ENCODE peak calls at places on chromosomes 13 and 19, in five cellular contexts. J is esophagus squamous epithelium, M is colonic mucosa, G is uterus, N is mesendoderm. D is an unnamed sample. For H3K4me1, the result is how much of the 10 kb centered on the place peaks cover.

GRCh38 chr19:18304496-18305312 is 18.2 kb downstream of the LSM4 start:
- DNase-seq in J (no peak), M (peak), G (peak), N (peak), D (peak)

GRCh38 chr19:40503300-40503699 is 36.5 kb downstream of the SPTBN4 start:
- DNase-seq in J (no peak), M (no peak), G (no peak), N (peak), D (no peak)

GRCh38 chr13:35953537-35954206 is 177.5 kb downstream of the DCLK1 start:
- DNase-seq in J (no peak), M (peak), G (peak), N (peak), D (peak)

GRCh38 chr13:105814902-105815250 is 720.6 kb downstream of the EFNB2 start:
- DNase-seq in J (no peak), M (no peak), G (no peak), N (peak), D (no peak)

GRCh38 chr13:41019027-41019487 is at the start of gene ELF1:
- DNase-seq in J (peak), M (peak), G (no peak), N (peak), D (peak)

GRCh38 chr13:86368924-86369323 is 569.7 kb upstream of the SLITRK6 start:
- DNase-seq in J (no peak), M (no peak), G (no peak), N (no peak), D (no peak)

GRCh38 chr13:96090240-96091101 is 564 bp downstream of the HS6ST3 start:
- DNase-seq in J (no peak), M (no peak), G (no peak), N (peak), D (no peak)

GRCh38 chr13:30504081-30504480 is 38.3 kb upstream of the HMGB1 start:
- DNase-seq in J (no peak), M (no peak), G (no peak), N (no peak), D (no peak)

GRCh38 chr19:45632468-45633196 is 6.6 kb downstream of the EML2 start:
- DNase-seq in J (no peak), M (peak), G (peak), N (peak), D (peak)

GRCh38 chr19:18745012-18745735 is 45.9 kb downstream of the COMP start:
- DNase-seq in J (no peak), M (no peak), G (peak), N (no peak), D (no peak)

GRCh38 chr19:47663911-47664771 is 49.1 kb upstream of the EHD2 start:
- DNase-seq in J (peak), M (peak), G (peak), N (peak), D (peak)

GRCh38 chr13:34698953-34699352 is 243.1 kb upstream of the NBEA start:
- DNase-seq in J (no peak), M (no peak), G (no peak), N (no peak), D (no peak)

GRCh38 chr13:32408296-32408998 is 19.5 kb downstream of the N4BP2L1 start:
- DNase-seq in J (no peak), M (no peak), G (no peak), N (no peak), D (no peak)

GRCh38 chr13:36819811-36820140 is 754 bp downstream of the RFXAP start:
- DNase-seq in J (no peak), M (no peak), G (no peak), N (peak), D (no peak)

DNA sequence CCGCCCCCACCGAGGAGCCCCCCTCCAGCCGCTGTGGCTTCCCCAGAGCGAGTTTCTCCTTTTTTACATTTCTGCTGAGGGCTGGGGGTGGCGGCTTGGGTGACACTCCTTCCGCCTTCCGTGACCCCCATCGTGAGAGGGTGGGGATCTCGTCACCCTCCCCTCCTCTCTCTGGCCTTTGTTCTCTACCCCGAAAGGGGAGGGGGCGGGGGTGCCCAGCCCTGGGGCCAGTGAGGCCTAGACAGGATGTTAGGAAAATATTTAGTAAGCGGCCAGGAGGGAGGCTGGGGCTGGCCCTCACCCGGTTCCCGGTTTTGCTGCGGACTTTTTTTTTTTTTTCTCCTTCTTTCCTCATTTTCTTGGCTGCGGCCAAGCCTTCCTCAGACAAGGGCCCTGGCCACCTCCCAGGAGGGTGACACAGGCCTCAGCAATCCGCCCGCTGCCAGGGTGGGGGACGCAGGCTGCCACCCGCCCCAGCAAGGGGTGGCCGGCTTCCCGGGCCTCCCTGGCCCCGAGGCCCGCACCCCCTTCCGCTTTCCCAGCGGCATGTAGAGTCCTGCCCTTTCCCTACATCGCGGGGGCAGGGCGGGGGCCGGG is 3.9 kb downstream of the MIDN start:
- DNase-seq in J (peak), M (peak), G (no peak), N (peak), D (peak)
- H3K4me3 ChIP-seq in J (peak), M (peak), G (peak), N (no peak), D (peak)

DNA sequence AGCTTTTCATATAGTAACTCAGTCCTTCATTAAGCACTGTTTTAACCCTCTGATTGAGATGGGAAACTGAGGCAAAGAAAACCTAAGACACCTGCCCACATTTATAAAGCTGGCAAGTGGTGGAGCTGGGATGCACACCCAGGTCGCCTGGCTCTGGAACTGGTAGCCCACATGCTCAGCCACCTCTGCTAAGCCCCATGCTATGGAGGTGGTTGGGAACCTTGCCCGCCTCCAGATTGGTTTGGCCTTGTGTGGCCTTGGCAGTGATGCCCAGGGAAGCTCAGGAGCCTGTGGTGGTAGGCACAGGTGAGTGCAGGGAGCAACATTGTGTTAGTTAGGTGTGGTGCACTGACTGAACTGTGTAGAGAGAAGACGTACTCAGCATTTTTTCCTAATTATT is 370.2 kb downstream of the MTUS2 start:
- DNase-seq in J (no peak), M (no peak), G (no peak), N (no peak), D (no peak)
- H3K27ac ChIP-seq in J (no peak), M (no peak), G (no peak), N (no peak), D (no peak)

DNA sequence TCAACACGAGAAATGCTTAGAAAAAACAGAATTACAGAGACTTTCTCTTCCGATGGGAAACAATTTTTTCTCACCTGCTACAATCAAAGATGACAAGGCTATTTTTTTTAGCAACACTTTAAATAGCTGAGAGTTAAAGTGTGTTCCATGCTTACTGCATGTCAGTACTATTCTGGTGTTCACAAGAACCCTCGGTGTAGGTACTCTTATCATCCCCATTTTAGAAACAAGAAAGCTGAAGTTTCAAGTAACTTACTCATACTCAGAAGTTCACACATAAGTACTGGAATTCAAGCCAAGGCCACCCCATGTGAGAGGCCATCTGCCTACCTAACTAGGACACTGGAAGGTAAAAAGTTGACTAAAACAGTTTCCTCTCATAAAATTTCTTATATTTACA is 9.0 kb upstream of the TNFRSF19 start:
- DNase-seq in J (no peak), M (no peak), G (no peak), N (no peak), D (no peak)
- H3K4me1 ChIP-seq in J (under half), M (under half), G (under half), N (under half), D (under half)

DNA sequence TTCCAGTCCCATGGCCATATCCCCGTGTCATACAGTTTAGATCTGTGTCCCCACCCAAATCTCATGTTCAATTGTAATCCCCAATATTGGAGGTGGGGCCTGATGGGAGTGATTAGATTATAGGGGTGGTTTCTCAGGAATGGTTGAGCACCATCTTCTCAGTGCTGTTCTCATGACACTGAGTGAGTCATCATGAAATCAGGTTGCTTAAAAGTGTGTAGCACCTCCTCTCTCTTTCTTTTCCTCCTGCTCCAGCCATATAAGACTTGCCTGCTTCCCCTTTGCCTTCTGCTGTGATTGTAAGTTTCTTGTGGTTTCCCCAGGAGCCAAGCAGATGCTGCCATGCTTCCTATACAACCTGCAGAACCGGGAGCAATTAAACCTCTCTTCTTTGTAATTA is 197.8 kb downstream of the NALCN start:
- DNase-seq in J (no peak), M (no peak), G (no peak), N (no peak), D (no peak)
- H3K4me3 ChIP-seq in J (no peak), M (no peak), G (no peak), N (no peak), D (no peak)

DNA sequence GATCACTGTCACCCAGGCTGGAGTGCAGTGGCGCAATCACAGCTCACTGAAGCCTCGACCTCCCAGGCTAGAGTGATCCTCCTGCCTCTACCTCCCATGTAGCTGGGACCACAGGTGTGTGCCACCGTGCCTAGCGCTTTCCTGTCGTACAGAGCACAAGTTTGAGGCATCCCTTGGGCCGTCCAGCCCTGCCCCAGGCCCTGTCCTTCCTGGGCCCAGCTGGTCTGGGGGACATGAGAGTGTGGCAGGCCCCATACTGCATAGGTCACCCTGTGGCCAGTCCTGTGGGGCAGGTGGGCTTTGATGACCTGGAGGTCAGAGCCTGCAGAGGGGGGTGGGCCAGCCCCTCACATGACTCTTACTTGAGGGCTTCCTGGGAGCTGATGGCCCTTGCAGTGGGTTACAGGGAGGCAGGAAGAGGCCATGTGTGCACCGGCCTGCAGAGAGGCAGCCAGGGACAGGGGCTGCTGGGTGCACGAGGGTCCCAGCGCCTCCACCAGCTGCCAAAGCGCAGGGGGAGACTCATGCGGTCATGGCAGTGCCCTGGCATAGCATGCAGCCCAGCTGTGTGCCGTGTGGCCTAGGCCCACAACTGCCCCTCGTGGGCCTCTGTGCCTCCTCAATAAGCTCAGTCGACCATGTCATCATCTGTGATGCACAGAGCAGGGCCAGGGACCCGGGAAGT is 61.4 kb downstream of the KDM4B start:
- DNase-seq in J (no peak), M (no peak), G (no peak), N (no peak), D (no peak)
- H3K27ac ChIP-seq in J (peak), M (no peak), G (peak), N (no peak), D (no peak)

D was measured in Peyer's patch.